ENCODE peak calls at places on chromosomes 11 and 22, in five cellular contexts. One of them, this sample, is unnamed.

GRCh38 chr11:73464347-73464746 is 88.1 kb downstream of the RELT start:
- DNase-seq in CD8-positive, alpha-beta T cell: no peak
- DNase-seq in pancreas: no peak
- DNase-seq in testis: no peak
- DNase-seq in hepatocyte: no peak
- DNase-seq in this sample: no peak

GRCh38 chr11:12842933-12843636 is 166.0 kb upstream of the RASSF10 start:
- DNase-seq in CD8-positive, alpha-beta T cell: no peak
- DNase-seq in pancreas: no peak
- DNase-seq in testis: no peak
- DNase-seq in hepatocyte: peak; percentile 50
- DNase-seq in this sample: no peak

GRCh38 chr22:38089474-38089851 is 5.5 kb upstream of the SLC16A8 start:
- DNase-seq in CD8-positive, alpha-beta T cell: no peak
- DNase-seq in pancreas: peak; percentile 22
- DNase-seq in testis: no peak
- DNase-seq in hepatocyte: no peak
- DNase-seq in this sample: no peak

GRCh38 chr11:15911377-15912044 is 444.8 kb downstream of the SOX6 start:
- DNase-seq in CD8-positive, alpha-beta T cell: no peak
- DNase-seq in pancreas: no peak
- DNase-seq in testis: peak; percentile 51
- DNase-seq in hepatocyte: peak; percentile 77
- DNase-seq in this sample: no peak

GRCh38 chr22:20130739-20131592 is 638 bp upstream of the ZDHHC8 start:
- DNase-seq in CD8-positive, alpha-beta T cell: peak; percentile 89
- DNase-seq in pancreas: peak; percentile 86
- DNase-seq in testis: peak; percentile 91
- DNase-seq in hepatocyte: peak; percentile 90
- DNase-seq in this sample: peak; percentile 75

GRCh38 chr11:69930081-69931059 is 111.2 kb upstream of the FGF3 start:
- DNase-seq in CD8-positive, alpha-beta T cell: no peak
- DNase-seq in pancreas: no peak
- DNase-seq in testis: no peak
- DNase-seq in hepatocyte: no peak
- DNase-seq in this sample: no peak

GRCh38 chr11:73637012-73637411 is 9.4 kb upstream of the PLEKHB1 start:
- DNase-seq in CD8-positive, alpha-beta T cell: no peak
- DNase-seq in pancreas: no peak
- DNase-seq in testis: no peak
- DNase-seq in hepatocyte: no peak
- DNase-seq in this sample: no peak

GRCh38 chr11:55345306-55345705 is 2.3 kb downstream of the OR4A16 start:
- DNase-seq in CD8-positive, alpha-beta T cell: no peak
- DNase-seq in pancreas: no peak
- DNase-seq in testis: no peak
- DNase-seq in hepatocyte: no peak
- DNase-seq in this sample: no peak

GRCh38 chr11:35736952-35737351 is 74.4 kb downstream of the TRIM44 start:
- DNase-seq in CD8-positive, alpha-beta T cell: no peak
- DNase-seq in pancreas: no peak
- DNase-seq in testis: no peak
- DNase-seq in hepatocyte: no peak
- DNase-seq in this sample: no peak

GRCh38 chr22:29040385-29041275 is 21.0 kb downstream of the C22orf31 start:
- DNase-seq in CD8-positive, alpha-beta T cell: peak; percentile 74
- DNase-seq in pancreas: peak; percentile 55
- DNase-seq in testis: peak; percentile 83
- DNase-seq in hepatocyte: peak; percentile 88
- DNase-seq in this sample: no peak

GRCh38 chr22:48270731-48271130 is 1508.3 kb downstream of the TBC1D22A start:
- DNase-seq in CD8-positive, alpha-beta T cell: no peak
- DNase-seq in pancreas: no peak
- DNase-seq in testis: no peak
- DNase-seq in hepatocyte: no peak
- DNase-seq in this sample: no peak

DNA sequence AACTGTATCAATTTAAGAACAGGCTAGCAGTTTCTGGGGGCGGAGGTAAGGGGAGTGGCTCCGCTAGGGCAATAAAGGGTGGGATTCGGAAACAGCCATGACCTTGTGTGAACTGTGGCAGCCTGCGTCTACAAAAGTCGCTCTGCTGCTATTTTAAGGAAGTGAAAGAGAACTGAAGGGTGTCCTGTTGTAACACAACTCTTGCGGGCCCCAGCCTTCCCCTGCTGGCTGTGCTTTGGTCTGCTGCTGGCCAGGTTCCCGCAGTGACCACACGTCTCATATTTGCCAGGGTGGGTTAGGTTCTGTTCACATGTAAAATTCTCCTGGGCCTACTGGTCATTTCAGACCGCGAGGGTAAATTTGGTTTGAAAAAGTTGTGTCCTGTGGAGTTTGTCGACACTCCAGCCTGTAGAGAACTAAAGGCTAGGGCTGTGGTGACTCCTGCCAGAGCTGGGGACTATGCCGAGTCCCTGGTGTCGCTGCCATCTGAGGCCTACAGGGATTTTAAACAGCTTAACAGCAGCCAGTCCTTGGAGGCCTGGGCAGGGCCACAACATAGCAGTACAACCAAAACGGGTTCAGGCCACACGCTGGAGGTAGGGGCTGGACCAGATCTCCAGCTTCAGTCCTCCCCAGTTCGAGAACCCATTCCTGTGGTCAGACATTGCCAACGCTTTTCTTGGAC is 1.1 kb upstream of the PPFIBP2 start:
- DNase-seq in CD8-positive, alpha-beta T cell: peak; percentile 55
- DNase-seq in pancreas: peak; percentile 59
- DNase-seq in testis: peak; percentile 75
- DNase-seq in hepatocyte: peak; percentile 41
- DNase-seq in this sample: peak; percentile 63
- TF ChIP-seq CTCF in CD8-positive, alpha-beta T cell: no peak
- TF ChIP-seq CTCF in pancreas: no peak
- TF ChIP-seq CTCF in testis: no peak
- TF ChIP-seq CTCF in hepatocyte: no peak
- TF ChIP-seq CTCF in this sample: no peak

GRCh38 chr11:116225784-116226410 is 546.9 kb downstream of the BUD13 start:
- DNase-seq in CD8-positive, alpha-beta T cell: no peak
- DNase-seq in pancreas: no peak
- DNase-seq in testis: no peak
- DNase-seq in hepatocyte: no peak
- DNase-seq in this sample: no peak

GRCh38 chr11:116225236-116225635 is 547.6 kb downstream of the BUD13 start:
- DNase-seq in CD8-positive, alpha-beta T cell: no peak
- DNase-seq in pancreas: no peak
- DNase-seq in testis: no peak
- DNase-seq in hepatocyte: no peak
- DNase-seq in this sample: no peak

GRCh38 chr11:116224889-116225200 is 547.9 kb downstream of the BUD13 start:
- DNase-seq in CD8-positive, alpha-beta T cell: no peak
- DNase-seq in pancreas: no peak
- DNase-seq in testis: no peak
- DNase-seq in hepatocyte: no peak
- DNase-seq in this sample: no peak

GRCh38 chr11:116226731-116227130 is 546.1 kb downstream of the BUD13 start:
- DNase-seq in CD8-positive, alpha-beta T cell: no peak
- DNase-seq in pancreas: no peak
- DNase-seq in testis: no peak
- DNase-seq in hepatocyte: no peak
- DNase-seq in this sample: no peak

DNA sequence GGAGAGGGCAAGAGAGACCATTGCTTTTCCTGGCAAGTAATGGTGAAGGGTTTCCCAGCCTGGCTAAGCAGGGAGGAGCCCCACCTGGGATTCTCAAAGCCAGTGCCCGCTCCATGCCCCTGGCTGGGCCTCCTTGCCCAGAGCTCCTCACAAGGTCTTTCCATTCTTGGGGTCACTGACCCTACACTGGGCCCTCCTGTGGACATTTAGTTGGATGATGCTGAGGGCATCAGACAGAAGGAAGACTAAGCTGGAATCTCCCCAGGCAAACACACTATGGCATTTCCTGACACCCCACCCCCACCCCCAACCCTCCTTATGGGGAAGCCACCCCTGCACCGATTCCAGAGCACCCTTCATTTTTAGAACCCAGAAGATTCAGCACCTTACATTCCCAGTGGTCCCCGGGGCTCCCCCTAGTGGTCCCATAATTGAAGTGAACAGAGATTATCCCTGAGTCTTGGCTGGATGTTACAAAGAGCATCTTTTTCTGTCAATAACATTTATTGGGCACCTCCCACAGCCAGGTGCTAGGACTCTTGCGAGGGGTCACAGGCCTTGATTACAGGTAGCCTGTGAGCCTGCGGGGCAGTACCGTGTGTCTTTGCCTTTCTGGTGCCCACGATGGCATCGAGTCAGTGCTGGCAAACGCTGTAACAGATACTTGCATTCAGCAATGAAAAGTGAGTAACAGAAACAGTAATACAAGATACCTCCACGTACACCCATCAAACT is 548.5 kb downstream of the BUD13 start:
- DNase-seq in CD8-positive, alpha-beta T cell: peak; percentile 50
- DNase-seq in pancreas: peak; percentile 34
- DNase-seq in testis: peak; percentile 75
- DNase-seq in hepatocyte: peak; percentile 64
- DNase-seq in this sample: no peak
- TF ChIP-seq CTCF in CD8-positive, alpha-beta T cell: peak; percentile 36
- TF ChIP-seq CTCF in pancreas: peak; percentile 48
- TF ChIP-seq CTCF in testis: no peak
- TF ChIP-seq CTCF in hepatocyte: peak; percentile 72
- TF ChIP-seq CTCF in this sample: no peak

DNA sequence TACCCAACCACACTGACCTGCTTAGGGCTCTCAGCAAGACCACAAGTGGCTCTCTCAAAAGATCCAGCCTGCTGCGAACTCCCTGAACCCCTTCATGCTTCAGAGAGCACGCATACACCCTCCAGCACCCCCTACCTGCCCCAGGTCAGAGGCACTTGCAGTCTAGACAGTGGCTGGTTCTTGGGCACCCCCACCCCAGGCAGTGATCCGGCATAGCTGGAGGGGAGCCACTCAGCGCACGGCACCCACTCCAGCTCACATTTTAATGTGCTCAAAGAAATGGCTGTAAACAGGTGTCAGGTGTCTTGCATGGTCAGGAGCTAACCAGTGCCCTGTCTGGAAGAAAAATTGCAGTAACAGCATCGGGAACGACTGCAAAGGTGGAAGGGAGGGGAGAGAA is 140.8 kb downstream of the PKNOX2 start:
- DNase-seq in CD8-positive, alpha-beta T cell: no peak
- DNase-seq in pancreas: no peak
- DNase-seq in testis: no peak
- DNase-seq in hepatocyte: no peak
- DNase-seq in this sample: no peak
- TF ChIP-seq CTCF in CD8-positive, alpha-beta T cell: no peak
- TF ChIP-seq CTCF in pancreas: no peak
- TF ChIP-seq CTCF in testis: no peak
- TF ChIP-seq CTCF in hepatocyte: no peak
- TF ChIP-seq CTCF in this sample: no peak

GRCh38 chr11:61769169-61769920 is 16.9 kb downstream of the MYRF start:
- DNase-seq in CD8-positive, alpha-beta T cell: no peak
- DNase-seq in pancreas: no peak
- DNase-seq in testis: no peak
- DNase-seq in hepatocyte: peak; percentile 59
- DNase-seq in this sample: no peak

GRCh38 chr11:61769946-61770683 is 17.7 kb downstream of the MYRF start:
- DNase-seq in CD8-positive, alpha-beta T cell: no peak
- DNase-seq in pancreas: no peak
- DNase-seq in testis: no peak
- DNase-seq in hepatocyte: no peak
- DNase-seq in this sample: no peak

GRCh38 chr11:61773356-61773755 is 19.0 kb downstream of the TMEM258 start:
- DNase-seq in CD8-positive, alpha-beta T cell: no peak
- DNase-seq in pancreas: no peak
- DNase-seq in testis: no peak
- DNase-seq in hepatocyte: peak; percentile 68
- DNase-seq in this sample: no peak

GRCh38 chr11:61771995-61772455 is 19.6 kb downstream of the MYRF start:
- DNase-seq in CD8-positive, alpha-beta T cell: no peak
- DNase-seq in pancreas: no peak
- DNase-seq in testis: no peak
- DNase-seq in hepatocyte: peak; percentile 54
- DNase-seq in this sample: no peak

GRCh38 chr11:61771195-61771894 is 18.9 kb downstream of the MYRF start:
- DNase-seq in CD8-positive, alpha-beta T cell: no peak
- DNase-seq in pancreas: no peak
- DNase-seq in testis: no peak
- DNase-seq in hepatocyte: no peak
- DNase-seq in this sample: no peak
- TF ChIP-seq CTCF in CD8-positive, alpha-beta T cell: no peak
- TF ChIP-seq CTCF in pancreas: no peak
- TF ChIP-seq CTCF in testis: no peak
- TF ChIP-seq CTCF in hepatocyte: no peak
- TF ChIP-seq CTCF in this sample: no peak

This sample was measured in activated B cell treated with CpG ODN at 0.5 μM for 24 hours.